ENCODE peak calls at places on chromosomes 13 and 19, in eight cellular contexts. L is endothelial cell of umbilical vein, Q is H1, Z is GM12878, E is A549, U is K562, J is HepG2, C is HCT116. T is an unnamed sample.

GRCh38 chr13:104984296-104984818 is 1551.1 kb downstream of the EFNB2 start:
- DNase-seq in U (no peak), C (no peak), E (no peak), L (peak; percentile 92), Q (no peak), Z (peak; percentile 92), J (no peak), T (peak; percentile 77)

GRCh38 chr13:27053902-27054595 is 117.6 kb downstream of the USP12 start:
- DNase-seq in Q (no peak), L (peak; percentile 18), E (peak; percentile 29), U (no peak), Z (no peak), J (no peak), C (peak; percentile 41), T (peak; percentile 24)

GRCh38 chr13:39612023-39612637 is 9.1 kb upstream of the LHFPL6 start:
- DNase-seq in Z (no peak), U (peak; percentile 20), E (peak; percentile 55), Q (peak; percentile 76), J (peak; percentile 58), C (peak; percentile 46), L (peak; percentile 73), T (peak; percentile 79)

GRCh38 chr19:28882818-28883217 is 330.1 kb downstream of the UQCRFS1 start:
- DNase-seq in J (no peak), Z (no peak), E (no peak), Q (no peak), L (no peak), U (no peak), C (no peak), T (no peak)

GRCh38 chr19:44582581-44583265 is 30.6 kb upstream of the IGSF23 start:
- DNase-seq in E (peak; percentile 65), Q (peak; percentile 91), C (peak; percentile 36), U (peak; percentile 78), J (no peak), Z (no peak), L (no peak), T (peak; percentile 36)

GRCh38 chr19:16895467-16896097 is 6.8 kb downstream of the F2RL3 start:
- DNase-seq in L (no peak), E (no peak), J (no peak), C (no peak), Q (no peak), U (no peak), Z (no peak), T (peak; percentile 48)

GRCh38 chr19:7819337-7819736 is 10.7 kb upstream of the EVI5L start:
- DNase-seq in Q (no peak), U (no peak), J (no peak), L (no peak), Z (peak; percentile 86), C (no peak), E (no peak), T (peak; percentile 33)

GRCh38 chr13:94123543-94123942 is 355.9 kb downstream of the DCT start:
- DNase-seq in U (no peak), Q (no peak), C (no peak), J (no peak), Z (no peak), E (no peak), L (no peak), T (no peak)

GRCh38 chr13:52399708-52400107 is 6.3 kb downstream of the THSD1 start:
- DNase-seq in L (peak; percentile 69), E (peak; percentile 46), Z (no peak), C (no peak), U (no peak), J (peak; percentile 12), Q (no peak), T (no peak)

GRCh38 chr19:21202865-21203494 is 61.1 kb downstream of the ZNF431 start:
- DNase-seq in U (peak; percentile 63), Q (peak; percentile 63), C (peak; percentile 32), E (peak; percentile 9), Z (peak; percentile 3), J (no peak), L (peak; percentile 15), T (peak; percentile 72)

GRCh38 chr13:23760000-23760399 is 129.2 kb downstream of the MIPEP start:
- DNase-seq in Q (no peak), Z (no peak), C (no peak), U (no peak), L (no peak), E (no peak), J (no peak), T (no peak)

GRCh38 chr13:78700121-78700910 is 41.4 kb upstream of the OBI1 start:
- DNase-seq in Q (no peak), C (no peak), J (no peak), L (peak; percentile 90), Z (no peak), U (no peak), E (no peak), T (no peak)

GRCh38 chr13:29292045-29292444 is 303.4 kb downstream of the SLC7A1 start:
- DNase-seq in U (no peak), Q (no peak), C (no peak), L (no peak), Z (no peak), J (no peak), E (no peak), T (no peak)

GRCh38 chr19:2039082-2039958 is 11.7 kb downstream of the MKNK2 start:
- DNase-seq in J (no peak), Q (peak; percentile 43), C (no peak), E (no peak), U (peak; percentile 35), Z (no peak), L (no peak), T (no peak)

GRCh38 chr19:18292810-18293641 is 11.6 kb upstream of the JUND start:
- DNase-seq in Q (peak; percentile 94), Z (no peak), U (peak; percentile 82), C (peak; percentile 73), E (peak; percentile 92), J (peak; percentile 75), L (peak; percentile 70), T (peak; percentile 86)

GRCh38 chr19:18295034-18295451 is 13.6 kb upstream of the JUND start:
- DNase-seq in U (no peak), Q (no peak), C (no peak), L (no peak), J (no peak), Z (no peak), E (no peak), T (no peak)

GRCh38 chr19:18293642-18294466 is 12.4 kb upstream of the JUND start:
- DNase-seq in U (peak; percentile 14), C (no peak), Q (no peak), Z (no peak), J (no peak), L (no peak), E (no peak), T (no peak)

GRCh38 chr19:18292460-18292809 is 11.0 kb upstream of the JUND start:
- DNase-seq in Z (no peak), J (no peak), C (no peak), Q (peak; percentile 82), E (no peak), L (peak; percentile 53), U (no peak), T (no peak)

GRCh38 chr19:18294467-18294864 is 13.0 kb upstream of the JUND start:
- DNase-seq in E (no peak), Z (no peak), Q (no peak), L (no peak), J (no peak), C (no peak), U (peak; percentile 31), T (no peak)
- TF ChIP-seq MAX in E (no peak), Z (no peak), Q (no peak), L (no peak), J (no peak), C (no peak), U (no peak), T (no peak)

GRCh38 chr13:113848431-113849260 is 15.2 kb downstream of the GAS6 start:
- DNase-seq in Q (peak; percentile 29), U (no peak), J (no peak), E (no peak), L (no peak), C (no peak), Z (no peak), T (no peak)
- TF ChIP-seq POLR2A in Q (no peak), U (no peak), J (no peak), E (no peak), L (no peak), C (no peak), Z (no peak), T (no peak)

DNA sequence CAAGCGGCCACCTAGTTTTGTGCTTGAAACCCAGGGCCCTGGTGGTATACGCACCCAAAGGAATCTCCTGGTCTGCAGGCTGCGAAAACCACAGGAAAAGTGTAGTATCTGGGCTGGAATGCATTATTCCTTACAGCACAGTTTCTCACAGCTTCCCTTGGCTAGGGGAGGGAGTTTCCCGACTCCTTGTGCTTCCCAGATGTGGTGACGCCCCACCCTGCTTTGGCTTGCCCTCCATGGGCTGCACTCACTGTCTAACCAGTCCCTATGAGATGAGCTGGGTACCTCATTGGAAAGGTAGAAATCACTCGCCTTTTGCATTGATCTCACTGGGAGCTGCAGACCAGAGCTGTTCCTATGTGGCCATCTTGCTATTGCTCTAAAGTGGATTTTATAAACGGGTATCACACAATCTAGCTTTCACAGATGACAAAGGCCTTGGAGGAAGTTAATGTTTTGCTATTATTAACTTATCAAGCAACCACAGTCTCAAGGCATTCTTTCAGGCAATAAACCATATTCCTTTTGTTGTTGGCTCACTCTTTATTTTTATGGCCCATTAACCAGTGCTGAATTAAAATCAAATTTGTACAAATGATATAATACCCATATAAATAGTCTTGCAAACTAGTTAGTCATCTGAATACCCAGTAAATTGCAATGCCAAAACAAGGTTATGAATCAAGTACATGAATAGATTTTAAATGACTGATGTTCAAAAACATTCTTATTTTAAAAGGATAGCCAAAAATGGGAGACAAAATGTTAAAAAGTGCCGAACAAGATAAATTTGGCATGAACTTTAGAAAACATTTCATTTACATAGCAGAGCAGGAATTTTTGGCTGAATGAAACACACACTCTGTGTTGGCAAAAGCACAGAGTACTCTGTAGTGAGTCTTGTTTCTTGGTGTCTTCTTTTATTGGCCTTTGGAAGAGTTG is 475.4 kb upstream of the ARGLU1 start:
- DNase-seq in E (no peak), Z (no peak), Q (no peak), U (no peak), C (no peak), J (no peak), L (no peak), T (no peak)
- TF ChIP-seq MAX in E (no peak), Z (no peak), Q (no peak), U (no peak), C (no peak), J (no peak), L (no peak), T (no peak)

DNA sequence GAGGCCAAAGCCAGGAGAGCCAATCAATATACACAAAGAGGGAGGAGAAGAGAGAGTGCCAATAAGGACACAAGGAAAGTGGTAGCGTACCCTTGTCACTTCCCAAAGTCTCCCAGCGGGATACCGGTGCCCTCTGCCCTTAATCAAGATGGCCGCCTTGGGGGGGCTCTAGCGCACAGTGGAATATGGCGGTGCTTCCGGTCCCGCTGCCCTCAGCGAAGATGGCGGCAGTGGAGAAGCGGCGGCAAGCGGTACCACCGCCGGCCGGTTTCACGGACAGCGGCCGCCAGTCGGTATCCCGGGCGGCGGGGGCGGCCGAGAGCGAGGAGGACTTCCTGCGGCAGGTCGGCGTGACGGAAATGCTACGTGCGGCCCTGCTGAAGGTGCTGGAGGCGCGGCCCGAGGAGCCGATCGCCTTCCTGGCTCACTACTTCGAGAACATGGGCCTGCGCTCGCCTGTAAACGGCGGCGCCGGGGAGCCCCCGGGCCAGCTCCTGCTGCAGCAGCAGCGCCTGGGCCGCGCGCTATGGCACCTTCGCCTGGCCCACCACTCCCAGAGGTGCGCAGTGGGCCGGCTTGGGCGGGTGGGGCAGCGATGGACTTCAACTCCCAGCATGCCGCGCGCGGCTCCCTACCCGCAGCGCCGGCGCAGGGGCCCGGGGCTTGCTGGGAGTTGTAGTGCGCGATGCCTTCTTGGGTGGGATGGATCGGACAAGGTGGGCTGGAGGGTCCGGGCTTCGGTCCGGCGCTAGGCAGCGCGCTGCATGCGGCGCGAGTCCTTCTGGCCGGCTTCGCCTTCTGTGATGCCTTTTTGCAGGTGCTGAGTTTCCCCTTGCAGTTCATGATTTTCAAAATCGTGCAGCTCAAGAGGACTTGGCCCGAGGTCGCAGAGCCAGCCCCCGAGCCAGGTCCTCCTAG is at the start of gene TPGS1:
- DNase-seq in J (peak; percentile 63), E (peak; percentile 75), L (no peak), Q (peak; percentile 93), Z (no peak), U (peak; percentile 73), C (peak; percentile 40), T (peak; percentile 96)
- TF ChIP-seq POLR2A in J (peak; percentile 69), E (peak; percentile 55), L (peak; percentile 79), Q (no peak), Z (peak; percentile 87), U (peak; percentile 89), C (peak; percentile 23), T (no peak)

T was measured in NB4.